ENCODE peak calls at places on chromosomes 7 and 10, in four cellular contexts. A, U, P and X are unnamed samples.

GRCh38 chr10:79454259-79454658 is 8.8 kb upstream of the ZCCHC24 start:
- DNase-seq in A (peak; percentile 74), U (peak; percentile 93), P (no peak), X (peak; percentile 93)

GRCh38 chr10:73992899-73993788 is 4.8 kb upstream of the VCL start:
- DNase-seq in A (no peak), U (peak; percentile 59), P (no peak), X (peak; percentile 45)

GRCh38 chr10:79003183-79004100 is 65.3 kb upstream of the ZMIZ1 start:
- DNase-seq in A (peak; percentile 92), U (no peak), P (peak; percentile 30), X (no peak)

GRCh38 chr7:132536646-132537395 is 39.4 kb downstream of the PLXNA4 start:
- DNase-seq in A (no peak), U (no peak), P (no peak), X (no peak)

GRCh38 chr10:2119316-2119715 is 382.0 kb upstream of the ADARB2 start:
- DNase-seq in A (no peak), U (peak; percentile 95), P (no peak), X (peak; percentile 97)

GRCh38 chr10:74151879-74152722 is 1.1 kb downstream of the ADK start:
- DNase-seq in A (no peak), U (no peak), P (no peak), X (no peak)

GRCh38 chr7:29095666-29096560 is 50.4 kb downstream of the CPVL start:
- DNase-seq in A (no peak), U (no peak), P (no peak), X (no peak)

GRCh38 chr7:94906035-94906796 is 1.2 kb upstream of the PPP1R9A start:
- DNase-seq in A (no peak), U (no peak), P (no peak), X (no peak)

GRCh38 chr7:102992820-102993531 is 80.2 kb downstream of the LRRC17 start:
- DNase-seq in A (peak; percentile 25), U (peak; percentile 62), P (peak; percentile 18), X (peak; percentile 27)

GRCh38 chr7:141974831-141975230 is 1.3 kb upstream of the TAS2R38 start:
- DNase-seq in A (no peak), U (peak; percentile 43), P (no peak), X (peak; percentile 64)

GRCh38 chr10:104657458-104657857 is 16.4 kb downstream of the SORCS3 start:
- DNase-seq in A (no peak), U (no peak), P (no peak), X (no peak)

GRCh38 chr10:82982110-82982608 is 1107.2 kb downstream of the NRG3 start:
- DNase-seq in A (no peak), U (peak; percentile 56), P (no peak), X (peak; percentile 58)

GRCh38 chr7:37284805-37285211 is 163.9 kb downstream of the ELMO1 start:
- DNase-seq in A (peak; percentile 44), U (peak; percentile 23), P (peak; percentile 54), X (peak; percentile 25)

GRCh38 chr7:127629268-127629854 is 11.4 kb upstream of the PAX4 start:
- DNase-seq in A (peak; percentile 13), U (peak; percentile 21), P (no peak), X (peak; percentile 37)

GRCh38 chr7:7051221-7051877 is 131.0 kb upstream of the C1GALT1 start:
- DNase-seq in A (no peak), U (peak; percentile 39), P (no peak), X (peak; percentile 26)

GRCh38 chr10:112475565-112476233 is 28.7 kb downstream of the VTI1A start:
- DNase-seq in A (no peak), U (peak; percentile 9), P (no peak), X (peak; percentile 5)

GRCh38 chr10:12081879-12082560 is 13.3 kb downstream of the DHTKD1 start:
- DNase-seq in A (no peak), U (peak; percentile 55), P (no peak), X (peak; percentile 24)

GRCh38 chr7:112759905-112760304 is 30.3 kb downstream of the TMEM168 start:
- DNase-seq in A (no peak), U (peak; percentile 23), P (no peak), X (peak; percentile 63)

GRCh38 chr7:5523052-5523711 is 99.5 kb upstream of the TNRC18 start:
- DNase-seq in A (no peak), U (peak; percentile 50), P (no peak), X (peak; percentile 52)

GRCh38 chr10:46514431-46514861 is 42.0 kb downstream of the GPRIN2 start:
- DNase-seq in A (no peak), U (no peak), P (no peak), X (no peak)

GRCh38 chr7:46687203-46687602 is 766.1 kb upstream of the IGFBP3 start:
- DNase-seq in A (no peak), U (no peak), P (no peak), X (no peak)

GRCh38 chr7:132049462-132050304 is 493.3 kb upstream of the PODXL start:
- DNase-seq in A (peak; percentile 59), U (peak; percentile 32), P (no peak), X (peak; percentile 52)

GRCh38 chr10:103849880-103850571 is 5.3 kb downstream of the SH3PXD2A start:
- DNase-seq in A (peak; percentile 56), U (peak; percentile 91), P (no peak), X (peak; percentile 90)

GRCh38 chr10:133162178-133162909 is 2.3 kb downstream of the KNDC1 start:
- DNase-seq in A (peak; percentile 88), U (no peak), P (no peak), X (no peak)

GRCh38 chr7:157877298-157877840 is 540.6 kb downstream of the DNAJB6 start:
- DNase-seq in A (no peak), U (no peak), P (no peak), X (no peak)

GRCh38 chr10:120286280-120286679 is 170.7 kb upstream of the PLPP4 start:
- DNase-seq in A (no peak), U (no peak), P (no peak), X (no peak)

GRCh38 chr10:126179637-126180036 is 208.6 kb downstream of the ADAM12 start:
- DNase-seq in A (no peak), U (no peak), P (no peak), X (no peak)

GRCh38 chr7:6588566-6588965 is 1.3 kb upstream of the INTS15 start:
- DNase-seq in A (no peak), U (no peak), P (no peak), X (no peak)

GRCh38 chr7:17236603-17237002 is 61.8 kb upstream of the AHR start:
- DNase-seq in A (no peak), U (peak; percentile 57), P (no peak), X (peak; percentile 33)

GRCh38 chr7:28718523-28718922 is 239.6 kb downstream of the TRIL start:
- DNase-seq in A (no peak), U (no peak), P (no peak), X (no peak)

GRCh38 chr10:51897560-51897959 is 198.2 kb upstream of the CSTF2T start:
- DNase-seq in A (no peak), U (no peak), P (peak; percentile 11), X (no peak)

GRCh38 chr10:112650588-112651030 is 203.6 kb downstream of the VTI1A start:
- DNase-seq in A (no peak), U (peak; percentile 63), P (no peak), X (peak; percentile 41)

GRCh38 chr10:44995914-44996633 is 4.6 kb upstream of the ZNF22 start:
- DNase-seq in A (no peak), U (no peak), P (peak; percentile 85), X (peak; percentile 25)

GRCh38 chr7:133436014-133436428 is 183.1 kb downstream of the EXOC4 start:
- DNase-seq in A (peak; percentile 42), U (peak; percentile 74), P (no peak), X (peak; percentile 79)

GRCh38 chr10:110916554-110917346 is 2.2 kb downstream of the BBIP1 start:
- DNase-seq in A (no peak), U (no peak), P (no peak), X (no peak)

GRCh38 chr7:29443552-29443951 is 120.1 kb upstream of the PRR15 start:
- DNase-seq in A (no peak), U (peak; percentile 68), P (no peak), X (peak; percentile 24)

GRCh38 chr10:15141136-15142067 is 27.1 kb downstream of the NMT2 start:
- DNase-seq in A (no peak), U (no peak), P (no peak), X (no peak)

GRCh38 chr10:12042409-12042796 is 206 bp downstream of the UPF2 start:
- DNase-seq in A (peak; percentile 27), U (no peak), P (peak; percentile 38), X (peak; percentile 23)

GRCh38 chr7:112207106-112207592 is 654 bp downstream of the ZNF277 start:
- DNase-seq in A (no peak), U (no peak), P (no peak), X (no peak)

GRCh38 chr7:98774893-98775292 is 94.9 kb downstream of the TMEM130 start:
- DNase-seq in A (no peak), U (no peak), P (no peak), X (no peak)

GRCh38 chr7:98772242-98772603 is 97.6 kb downstream of the TMEM130 start:
- DNase-seq in A (no peak), U (no peak), P (no peak), X (no peak)

GRCh38 chr7:98777051-98777450 is 92.8 kb downstream of the TMEM130 start:
- DNase-seq in A (peak; percentile 83), U (no peak), P (no peak), X (no peak)

DNA sequence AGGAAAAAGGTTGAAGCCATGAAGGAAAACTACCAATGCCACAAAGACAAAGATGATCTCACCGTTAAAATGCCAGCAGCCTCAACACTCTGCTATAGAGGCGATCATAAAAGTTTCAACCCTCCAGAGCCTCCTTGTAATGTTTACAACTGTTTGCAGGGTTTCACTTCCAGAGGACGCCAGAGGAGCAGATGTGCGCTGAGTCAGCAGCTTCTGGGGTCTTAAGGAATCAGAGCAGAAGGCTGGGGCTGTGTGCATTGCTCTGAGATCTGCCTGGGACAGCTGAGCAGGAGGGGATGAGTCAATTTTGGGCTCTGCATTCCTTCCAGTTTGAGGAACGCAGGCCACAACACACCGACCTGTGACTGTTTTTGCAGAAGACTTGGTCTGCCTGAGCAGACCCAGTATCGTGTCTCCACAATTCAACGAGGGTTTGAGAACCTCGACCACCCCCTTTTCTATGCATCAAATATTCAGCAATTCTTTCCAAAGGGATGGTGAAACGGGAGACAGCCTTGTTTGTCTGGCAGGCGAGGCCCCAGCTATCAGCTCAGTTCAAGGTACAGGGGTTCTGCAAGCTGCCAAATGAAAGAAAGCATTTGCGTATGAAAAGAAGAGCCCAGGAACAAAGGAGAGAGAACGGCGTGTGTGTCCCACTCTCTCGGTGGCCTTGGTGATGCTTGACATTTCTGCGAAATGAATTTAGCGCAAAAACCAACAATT is 98.1 kb downstream of the TMEM130 start:
- DNase-seq in A (peak; percentile 62), U (peak; percentile 6), P (peak; percentile 26), X (no peak)
- H3K4me3 ChIP-seq in A (no peak overlapping the region), U (no peak overlapping the region), P (no peak overlapping the region), X (no peak overlapping the region)

GRCh38 chr10:93481213-93481930 is 762 bp downstream of the MYOF start:
- DNase-seq in A (no peak), U (no peak), P (no peak), X (no peak)
- H3K4me3 ChIP-seq in A (peak overlapping the region; percentile 21), U (peak overlapping the region; percentile 53), P (peak overlapping the region; percentile 69), X (peak overlapping the region; percentile 84)

GRCh38 chr10:131979336-131979735 is 2.4 kb downstream of the BNIP3 start:
- DNase-seq in A (no peak), U (no peak), P (no peak), X (no peak)
- H3K4me3 ChIP-seq in A (no peak overlapping the region), U (peak overlapping the region; percentile 87), P (peak overlapping the region; percentile 93), X (peak overlapping the region; percentile 80)

DNA sequence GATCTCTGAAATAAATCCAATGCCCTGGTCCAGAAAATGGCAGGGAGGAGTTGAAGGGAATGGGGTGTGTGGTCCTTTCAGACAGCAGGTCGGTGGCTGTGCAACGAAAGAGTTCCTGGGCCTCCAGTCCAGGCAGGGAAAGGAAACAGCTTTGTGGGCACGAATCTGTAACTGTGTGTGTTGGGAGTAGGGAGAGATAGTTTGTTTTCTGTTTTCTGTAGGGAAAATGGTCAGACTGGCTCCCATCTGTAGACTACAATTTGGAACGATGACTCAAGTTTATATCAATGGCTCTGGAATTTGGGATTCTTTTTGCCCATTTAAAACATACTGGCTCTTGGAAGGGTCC is 2.6 kb upstream of the HOXA9 start:
- DNase-seq in A (no peak), U (no peak), P (no peak), X (no peak)
- H3K4me3 ChIP-seq in A (no peak overlapping the region), U (no peak overlapping the region), P (no peak overlapping the region), X (no peak overlapping the region)